ENCODE peak calls at places on chromosomes 6 and 20, in ten cellular contexts. A, E, T, O, N, C, U, R, X and G are unnamed samples.

GRCh38 chr6:154370545-154370944 is 13.9 kb upstream of the IPCEF1 start:
- DNase-seq in C (no peak), R (peak), T (peak), X (no peak), U (peak), E (no peak), A (peak), N (no peak), O (no peak), G (no peak)

GRCh38 chr6:37850728-37851285 is 31.3 kb downstream of the ZFAND3 start:
- DNase-seq in R (no peak), U (no peak), E (no peak), X (no peak), T (no peak), N (no peak), C (no peak), O (no peak), A (no peak), G (no peak)

GRCh38 chr6:12034831-12035230 is 22.7 kb downstream of the HIVEP1 start:
- DNase-seq in A (no peak), C (no peak), O (no peak), E (no peak), R (no peak), X (no peak), T (no peak), N (no peak), U (peak), G (no peak)

GRCh38 chr6:114364295-114364694 is 21.5 kb upstream of the HS3ST5 start:
- DNase-seq in A (peak), T (no peak), O (no peak), U (peak), E (no peak), C (no peak), R (no peak), N (no peak), X (no peak), G (no peak)

GRCh38 chr20:34222208-34222607 is 19.0 kb upstream of the ASIP start:
- DNase-seq in N (no peak), R (peak), E (no peak), C (no peak), A (no peak), T (peak), O (no peak), U (peak), X (no peak), G (no peak)

GRCh38 chr6:40328376-40328987 is 258.7 kb downstream of the LRFN2 start:
- DNase-seq in T (no peak), U (peak), N (no peak), X (peak), C (no peak), O (peak), R (peak), A (peak), E (no peak), G (peak)

GRCh38 chr6:31878761-31879542 is at the start of gene SLC44A4:
- DNase-seq in E (no peak), C (no peak), O (no peak), T (no peak), R (peak), U (peak), N (no peak), A (no peak), X (no peak), G (no peak)

GRCh38 chr6:13776602-13777001 is 37.8 kb downstream of the MCUR1 start:
- DNase-seq in C (no peak), A (no peak), U (no peak), X (no peak), T (no peak), N (no peak), E (no peak), O (no peak), R (no peak), G (no peak)

GRCh38 chr6:100307561-100307960 is 157.2 kb downstream of the SIM1 start:
- DNase-seq in N (no peak), T (no peak), U (peak), C (no peak), X (no peak), E (no peak), A (no peak), R (no peak), O (no peak), G (no peak)

GRCh38 chr6:152372945-152373344 is 264.2 kb downstream of the SYNE1 start:
- DNase-seq in E (no peak), O (no peak), U (no peak), T (no peak), N (no peak), X (no peak), A (no peak), R (no peak), C (no peak), G (no peak)

GRCh38 chr6:16438677-16439615 is 200.6 kb downstream of the GMPR start:
- DNase-seq in N (no peak), O (no peak), U (peak), T (no peak), A (peak), R (no peak), E (no peak), X (no peak), C (no peak), G (no peak)

GRCh38 chr6:133623065-133623464 is 265.8 kb upstream of the TCF21 start:
- DNase-seq in O (no peak), X (no peak), U (no peak), C (no peak), R (no peak), T (no peak), A (no peak), N (no peak), E (no peak), G (no peak)

DNA sequence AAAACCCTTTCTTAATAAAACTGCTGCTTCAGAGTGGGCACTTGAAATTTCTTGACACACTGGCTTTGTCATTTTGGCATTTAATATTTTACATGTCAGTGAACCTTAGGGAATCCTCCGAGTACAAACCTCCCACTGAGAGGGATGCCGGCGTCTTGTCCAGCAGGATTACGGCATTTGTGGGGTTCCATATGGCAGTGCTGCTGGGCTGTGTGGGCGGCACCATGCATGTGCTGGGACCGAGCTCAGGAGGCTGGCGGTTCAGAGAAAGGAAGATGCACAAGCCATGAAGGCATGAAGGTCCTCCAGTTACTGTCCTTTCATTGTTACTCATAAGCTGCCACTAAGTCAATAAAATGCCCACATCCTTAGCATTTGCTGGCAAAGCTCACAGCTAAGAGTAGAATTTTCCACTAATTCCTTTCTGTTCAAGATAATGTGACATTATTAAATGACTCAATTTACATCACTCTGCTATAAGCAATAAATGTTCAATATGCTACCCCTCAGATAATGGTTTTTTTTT is 61.4 kb downstream of the LY86 start:
- DNase-seq in O (no peak), X (no peak), T (no peak), C (no peak), R (no peak), E (no peak), N (no peak), U (no peak), A (no peak), G (no peak)
- TF ChIP-seq CTCF in O (no peak), X (no peak), T (no peak), C (no peak), R (no peak), E (no peak), N (no peak), U (no peak), A (no peak), G (no peak)

GRCh38 chr20:57526885-57527566 is 2.1 kb upstream of the CTCFL start:
- DNase-seq in U (no peak), A (no peak), R (no peak), X (no peak), T (no peak), C (no peak), E (no peak), O (no peak), N (no peak), G (peak)

GRCh38 chr20:57525328-57526053 is 551 bp upstream of the CTCFL start:
- DNase-seq in E (no peak), R (no peak), U (no peak), X (no peak), C (no peak), T (no peak), N (no peak), A (no peak), O (no peak), G (no peak)

GRCh38 chr20:57524511-57525176 is at the start of gene CTCFL:
- DNase-seq in A (no peak), X (no peak), T (no peak), R (no peak), C (no peak), N (no peak), U (no peak), O (no peak), E (no peak), G (no peak)

GRCh38 chr20:57527728-57528127 is 2.8 kb upstream of the CTCFL start:
- DNase-seq in N (no peak), A (no peak), R (no peak), U (no peak), T (no peak), O (no peak), E (no peak), X (no peak), C (no peak), G (no peak)

DNA sequence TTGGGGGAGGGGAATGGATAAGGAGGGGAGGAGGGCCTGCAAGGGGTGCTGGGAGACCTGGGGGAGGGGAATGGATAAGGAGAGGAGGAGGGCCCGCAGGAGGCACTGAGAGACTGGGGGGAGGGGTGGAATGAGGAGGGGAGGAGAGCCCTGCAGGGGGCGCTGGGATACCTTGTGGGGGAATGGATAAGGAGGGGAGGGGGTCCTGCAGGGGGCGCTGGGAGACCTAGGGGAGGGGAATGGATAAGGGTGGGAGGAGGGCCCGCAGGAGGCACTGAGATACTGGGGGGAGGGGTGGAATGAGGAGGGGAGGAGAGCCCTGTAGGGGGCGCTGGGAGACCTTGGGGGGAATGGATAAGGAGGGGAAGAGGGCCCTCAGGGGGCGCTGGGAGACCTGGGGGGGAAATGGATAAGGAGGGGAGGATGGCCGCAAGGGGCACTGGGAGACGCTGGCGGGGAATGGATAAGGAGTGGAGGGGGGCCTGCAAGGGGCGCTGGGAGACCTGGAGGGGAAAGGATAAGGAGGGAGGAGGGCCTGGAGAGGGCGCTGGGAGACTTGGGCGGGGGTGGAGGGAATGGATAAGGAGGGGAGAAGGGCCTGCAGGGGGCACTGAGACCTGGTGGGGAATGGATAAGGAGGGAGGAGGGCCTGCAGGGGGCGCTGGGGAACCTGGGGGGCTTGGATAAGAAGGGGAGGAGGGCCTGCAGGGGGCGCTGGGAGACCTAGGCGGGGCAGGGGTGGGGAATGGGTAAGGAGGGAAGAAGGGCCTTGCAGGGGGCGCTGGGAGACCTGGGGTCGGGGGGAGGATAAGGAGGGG is 1.3 kb upstream of the CTCFL start:
- DNase-seq in T (peak), X (no peak), R (peak), C (no peak), U (no peak), O (no peak), A (no peak), N (no peak), E (no peak), G (peak)
- TF ChIP-seq CTCF in T (peak), X (no peak), R (no peak), C (no peak), U (no peak), O (no peak), A (no peak), N (no peak), E (no peak), G (no peak)

GRCh38 chr6:33590531-33591198 is 10.6 kb upstream of the BAK1 start:
- DNase-seq in C (no peak), R (peak), X (no peak), O (no peak), E (peak), N (no peak), T (no peak), A (no peak), U (no peak), G (no peak)
- TF ChIP-seq CTCF in C (no peak), R (peak), X (no peak), O (no peak), E (no peak), N (no peak), T (no peak), A (no peak), U (no peak), G (no peak)

GRCh38 chr6:5401845-5402738 is 140.8 kb downstream of the FARS2 start:
- DNase-seq in O (no peak), R (no peak), X (no peak), C (no peak), N (no peak), T (peak), A (peak), E (no peak), U (peak), G (no peak)
- TF ChIP-seq CTCF in O (peak), R (peak), X (peak), C (peak), N (peak), T (peak), A (peak), E (peak), U (peak), G (peak)

GRCh38 chr20:36399147-36399968 is 93.2 kb downstream of the DLGAP4 start:
- DNase-seq in U (peak), R (peak), X (no peak), N (no peak), E (peak), A (peak), T (peak), C (no peak), O (peak), G (peak)
- TF ChIP-seq CTCF in U (peak), R (peak), X (no peak), N (no peak), E (peak), A (peak), T (peak), C (peak), O (peak), G (peak)

GRCh38 chr6:10595731-10596664 is 74.8 kb downstream of the GCNT2 start:
- DNase-seq in C (no peak), O (no peak), N (no peak), E (peak), U (peak), T (peak), R (no peak), A (no peak), X (no peak), G (no peak)
- TF ChIP-seq CTCF in C (no peak), O (no peak), N (no peak), E (no peak), U (no peak), T (no peak), R (no peak), A (no peak), X (no peak), G (no peak)

DNA sequence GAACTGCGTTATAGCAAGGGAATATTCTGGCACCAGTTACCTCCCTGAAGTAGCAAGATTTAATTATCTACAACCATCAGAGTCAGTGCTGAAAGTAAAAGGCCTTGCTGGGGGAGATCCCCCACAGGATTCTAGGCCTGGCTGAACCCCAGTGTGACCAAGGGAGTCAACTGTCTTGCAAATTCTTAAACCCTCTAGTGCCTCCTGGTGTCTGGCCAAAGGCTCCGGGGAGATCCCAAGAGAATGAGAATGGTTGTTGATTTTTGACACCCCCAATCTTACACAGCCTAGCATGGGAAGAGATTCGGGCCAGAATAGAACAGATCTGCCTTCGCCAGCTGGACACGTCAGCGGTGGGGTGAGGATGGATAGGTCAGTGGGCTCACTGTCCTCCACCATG is 179.4 kb downstream of the ERMARD start:
- DNase-seq in O (no peak), U (peak), T (peak), A (no peak), R (no peak), E (no peak), N (no peak), X (no peak), C (no peak), G (no peak)
- TF ChIP-seq CTCF in O (no peak), U (peak), T (peak), A (no peak), R (no peak), E (no peak), N (no peak), X (no peak), C (peak), G (no peak)